ENCODE peak calls at places on chromosomes 5 and 9, in eight cellular contexts. One of them, this sample, is unnamed.

GRCh38 chr9:137951597-137952490 is 74.3 kb downstream of the CACNA1B start:
- DNase-seq in A673: no peak
- DNase-seq in stimulated activated CD8-positive, alpha-beta memory T cell treated with anti-CD3 and anti-CD28 coated beads, Interleukin-15, amount 100 ng/mL, for 24 hours: no peak
- DNase-seq in head of caudate nucleus: no peak
- DNase-seq in activated CD4-positive, alpha-beta T cell treated with anti-CD3 and anti-CD28 coated beads, Interleukin-2, amount 50 U/mL, for 1 hour: no peak
- DNase-seq in AG04450: no peak
- DNase-seq in pancreas: no peak
- DNase-seq in astrocyte of the spinal cord: no peak
- DNase-seq in this sample: no peak

GRCh38 chr5:89606901-89607554 is 724.0 kb upstream of the MEF2C start:
- DNase-seq in A673: no peak
- DNase-seq in stimulated activated CD8-positive, alpha-beta memory T cell treated with anti-CD3 and anti-CD28 coated beads, Interleukin-15, amount 100 ng/mL, for 24 hours: no peak
- DNase-seq in head of caudate nucleus: no peak
- DNase-seq in activated CD4-positive, alpha-beta T cell treated with anti-CD3 and anti-CD28 coated beads, Interleukin-2, amount 50 U/mL, for 1 hour: no peak
- DNase-seq in AG04450: no peak
- DNase-seq in pancreas: no peak
- DNase-seq in astrocyte of the spinal cord: no peak
- DNase-seq in this sample: no peak

GRCh38 chr9:81628897-81629296 is 60.5 kb downstream of the TLE1 start:
- DNase-seq in A673: no peak
- DNase-seq in stimulated activated CD8-positive, alpha-beta memory T cell treated with anti-CD3 and anti-CD28 coated beads, Interleukin-15, amount 100 ng/mL, for 24 hours: no peak
- DNase-seq in head of caudate nucleus: no peak
- DNase-seq in activated CD4-positive, alpha-beta T cell treated with anti-CD3 and anti-CD28 coated beads, Interleukin-2, amount 50 U/mL, for 1 hour: no peak
- DNase-seq in AG04450: no peak
- DNase-seq in pancreas: no peak
- DNase-seq in astrocyte of the spinal cord: no peak
- DNase-seq in this sample: peak; percentile 67

GRCh38 chr9:97941323-97941722 is 3.4 kb upstream of the HEMGN start:
- DNase-seq in A673: no peak
- DNase-seq in stimulated activated CD8-positive, alpha-beta memory T cell treated with anti-CD3 and anti-CD28 coated beads, Interleukin-15, amount 100 ng/mL, for 24 hours: no peak
- DNase-seq in head of caudate nucleus: no peak
- DNase-seq in activated CD4-positive, alpha-beta T cell treated with anti-CD3 and anti-CD28 coated beads, Interleukin-2, amount 50 U/mL, for 1 hour: no peak
- DNase-seq in AG04450: no peak
- DNase-seq in pancreas: no peak
- DNase-seq in astrocyte of the spinal cord: no peak
- DNase-seq in this sample: no peak

GRCh38 chr9:68501159-68501506 is 39.5 kb downstream of the TMEM252 start:
- DNase-seq in A673: no peak
- DNase-seq in stimulated activated CD8-positive, alpha-beta memory T cell treated with anti-CD3 and anti-CD28 coated beads, Interleukin-15, amount 100 ng/mL, for 24 hours: no peak
- DNase-seq in head of caudate nucleus: no peak
- DNase-seq in activated CD4-positive, alpha-beta T cell treated with anti-CD3 and anti-CD28 coated beads, Interleukin-2, amount 50 U/mL, for 1 hour: no peak
- DNase-seq in AG04450: no peak
- DNase-seq in pancreas: no peak
- DNase-seq in astrocyte of the spinal cord: no peak
- DNase-seq in this sample: peak; percentile 63

GRCh38 chr5:1763960-1764605 is 35.6 kb downstream of the MRPL36 start:
- DNase-seq in A673: no peak
- DNase-seq in stimulated activated CD8-positive, alpha-beta memory T cell treated with anti-CD3 and anti-CD28 coated beads, Interleukin-15, amount 100 ng/mL, for 24 hours: no peak
- DNase-seq in head of caudate nucleus: no peak
- DNase-seq in activated CD4-positive, alpha-beta T cell treated with anti-CD3 and anti-CD28 coated beads, Interleukin-2, amount 50 U/mL, for 1 hour: no peak
- DNase-seq in AG04450: no peak
- DNase-seq in pancreas: no peak
- DNase-seq in astrocyte of the spinal cord: no peak
- DNase-seq in this sample: no peak

GRCh38 chr5:124922255-124922975 is 176.0 kb upstream of the ZNF608 start:
- DNase-seq in A673: no peak
- DNase-seq in stimulated activated CD8-positive, alpha-beta memory T cell treated with anti-CD3 and anti-CD28 coated beads, Interleukin-15, amount 100 ng/mL, for 24 hours: no peak
- DNase-seq in head of caudate nucleus: no peak
- DNase-seq in activated CD4-positive, alpha-beta T cell treated with anti-CD3 and anti-CD28 coated beads, Interleukin-2, amount 50 U/mL, for 1 hour: no peak
- DNase-seq in AG04450: no peak
- DNase-seq in pancreas: no peak
- DNase-seq in astrocyte of the spinal cord: no peak
- DNase-seq in this sample: peak; percentile 72

GRCh38 chr9:127096208-127096607 is 26.2 kb downstream of the ANGPTL2 start:
- DNase-seq in A673: no peak
- DNase-seq in stimulated activated CD8-positive, alpha-beta memory T cell treated with anti-CD3 and anti-CD28 coated beads, Interleukin-15, amount 100 ng/mL, for 24 hours: no peak
- DNase-seq in head of caudate nucleus: peak; percentile 60
- DNase-seq in activated CD4-positive, alpha-beta T cell treated with anti-CD3 and anti-CD28 coated beads, Interleukin-2, amount 50 U/mL, for 1 hour: no peak
- DNase-seq in AG04450: no peak
- DNase-seq in pancreas: no peak
- DNase-seq in astrocyte of the spinal cord: no peak
- DNase-seq in this sample: no peak

GRCh38 chr5:54766748-54767147 is 218.6 kb downstream of the ESM1 start:
- DNase-seq in A673: no peak
- DNase-seq in stimulated activated CD8-positive, alpha-beta memory T cell treated with anti-CD3 and anti-CD28 coated beads, Interleukin-15, amount 100 ng/mL, for 24 hours: no peak
- DNase-seq in head of caudate nucleus: no peak
- DNase-seq in activated CD4-positive, alpha-beta T cell treated with anti-CD3 and anti-CD28 coated beads, Interleukin-2, amount 50 U/mL, for 1 hour: no peak
- DNase-seq in AG04450: no peak
- DNase-seq in pancreas: no peak
- DNase-seq in astrocyte of the spinal cord: no peak
- DNase-seq in this sample: no peak

GRCh38 chr5:34563951-34564705 is 92.0 kb upstream of the RAI14 start:
- DNase-seq in A673: no peak
- DNase-seq in stimulated activated CD8-positive, alpha-beta memory T cell treated with anti-CD3 and anti-CD28 coated beads, Interleukin-15, amount 100 ng/mL, for 24 hours: no peak
- DNase-seq in head of caudate nucleus: no peak
- DNase-seq in activated CD4-positive, alpha-beta T cell treated with anti-CD3 and anti-CD28 coated beads, Interleukin-2, amount 50 U/mL, for 1 hour: no peak
- DNase-seq in AG04450: no peak
- DNase-seq in pancreas: no peak
- DNase-seq in astrocyte of the spinal cord: peak; percentile 71
- DNase-seq in this sample: no peak

GRCh38 chr5:158845941-158846340 is 253.8 kb downstream of the EBF1 start:
- DNase-seq in A673: no peak
- DNase-seq in stimulated activated CD8-positive, alpha-beta memory T cell treated with anti-CD3 and anti-CD28 coated beads, Interleukin-15, amount 100 ng/mL, for 24 hours: no peak
- DNase-seq in head of caudate nucleus: no peak
- DNase-seq in activated CD4-positive, alpha-beta T cell treated with anti-CD3 and anti-CD28 coated beads, Interleukin-2, amount 50 U/mL, for 1 hour: no peak
- DNase-seq in AG04450: no peak
- DNase-seq in pancreas: no peak
- DNase-seq in astrocyte of the spinal cord: no peak
- DNase-seq in this sample: no peak

This sample was measured in bronchial epithelial cell.